ENCODE peak calls at places on chromosomes 7 and 10, in eight cellular contexts. B, S, O, W, R, E, Y and U are unnamed samples.

GRCh38 chr10:11320809-11321520 is 290.5 kb downstream of the USP6NL start:
- DNase-seq in B (no peak), S (no peak), O (no peak), W (no peak), R (no peak), E (no peak), Y (no peak), U (no peak)

GRCh38 chr10:87691515-87692070 is 31.9 kb downstream of the PAPSS2 start:
- DNase-seq in B (no peak), S (no peak), O (no peak), W (no peak), R (peak), E (no peak), Y (no peak), U (no peak)

GRCh38 chr10:126921974-126922525 is 16.8 kb downstream of the DOCK1 start:
- DNase-seq in B (no peak), S (no peak), O (peak), W (no peak), R (no peak), E (no peak), Y (no peak), U (no peak)

GRCh38 chr7:30930621-30931020 is 19.0 kb downstream of the AQP1 start:
- DNase-seq in B (no peak), S (no peak), O (no peak), W (no peak), R (no peak), E (no peak), Y (no peak), U (no peak)

GRCh38 chr7:100726998-100727761 is 6.2 kb upstream of the ZAN start:
- DNase-seq in B (no peak), S (no peak), O (peak), W (no peak), R (no peak), E (no peak), Y (no peak), U (no peak)

GRCh38 chr7:30278386-30278785 is 6.0 kb upstream of the ZNRF2 start:
- DNase-seq in B (no peak), S (no peak), O (no peak), W (no peak), R (no peak), E (no peak), Y (no peak), U (no peak)

GRCh38 chr10:15815242-15815885 is 44.9 kb downstream of the MINDY3 start:
- DNase-seq in B (no peak), S (peak), O (no peak), W (no peak), R (no peak), E (no peak), Y (no peak), U (no peak)

GRCh38 chr10:59243611-59244195 is 67.3 kb downstream of the PHYHIPL start:
- DNase-seq in B (no peak), S (no peak), O (no peak), W (no peak), R (no peak), E (no peak), Y (no peak), U (no peak)

GRCh38 chr7:14158111-14158510 is 168.6 kb upstream of the ETV1 start:
- DNase-seq in B (no peak), S (no peak), O (no peak), W (no peak), R (no peak), E (no peak), Y (no peak), U (no peak)

GRCh38 chr10:28186461-28186860 is 116.4 kb downstream of the MPP7 start:
- DNase-seq in B (no peak), S (no peak), O (no peak), W (no peak), R (no peak), E (no peak), Y (no peak), U (no peak)

GRCh38 chr10:14875941-14876340 is 2.7 kb upstream of the SUV39H2 start:
- DNase-seq in B (no peak), S (no peak), O (no peak), W (no peak), R (no peak), E (no peak), Y (no peak), U (no peak)